ENCODE peak calls at places on chromosomes 6 and 20, in four cellular contexts. P is colonic mucosa, U is psoas muscle, J is nephron progenitor cell. W is an unnamed sample.

GRCh38 chr6:65566117-65566516 is 140.9 kb downstream of the EYS start:
- DNase-seq in P (no peak), U (no peak), J (no peak), W (no peak)

GRCh38 chr6:135054238-135054574 is 416 bp downstream of the HBS1L start:
- DNase-seq in P (no peak), U (no peak), J (no peak), W (no peak)

GRCh38 chr20:44979090-44979621 is 12.8 kb downstream of the STK4 start:
- DNase-seq in P (peak; percentile 53), U (no peak), J (no peak), W (no peak)

GRCh38 chr6:24931296-24931695 is 4.5 kb downstream of the RIPOR2 start:
- DNase-seq in P (no peak), U (no peak), J (no peak), W (no peak)

GRCh38 chr6:18845891-18846290 is 458.7 kb downstream of the RNF144B start:
- DNase-seq in P (no peak), U (no peak), J (no peak), W (no peak)

GRCh38 chr6:143964667-143965066 is 43.4 kb downstream of the PLAGL1 start:
- DNase-seq in P (no peak), U (peak; percentile 53), J (no peak), W (no peak)

GRCh38 chr20:1897486-1897885 is 2.3 kb downstream of the SIRPA start:
- DNase-seq in P (peak; percentile 43), U (no peak), J (no peak), W (no peak)

GRCh38 chr6:110271732-110272022 is 86.5 kb downstream of the METTL24 start:
- DNase-seq in P (no peak), U (no peak), J (no peak), W (no peak)

GRCh38 chr6:22101163-22101562 is 195.7 kb downstream of the PRL start:
- DNase-seq in P (no peak), U (no peak), J (no peak), W (no peak)

GRCh38 chr6:20433929-20434328 is 32.2 kb downstream of the E2F3 start:
- DNase-seq in P (no peak), U (no peak), J (no peak), W (no peak)

GRCh38 chr6:167311286-167311685 is 13.6 kb upstream of the TTLL2 start:
- DNase-seq in P (no peak), U (no peak), J (peak; percentile 53), W (no peak)

GRCh38 chr6:99588618-99589289 is 17.9 kb upstream of the PRDM13 start:
- DNase-seq in P (peak; percentile 65), U (peak; percentile 85), J (peak; percentile 72), W (peak; percentile 72)

GRCh38 chr20:63295018-63295417 is 2.0 kb downstream of the COL20A1 start:
- DNase-seq in P (no peak), U (no peak), J (no peak), W (no peak)

GRCh38 chr6:41560440-41561192 is 14.4 kb downstream of the FOXP4 start:
- DNase-seq in P (peak; percentile 47), U (peak; percentile 81), J (peak; percentile 52), W (no peak)

GRCh38 chr6:159646136-159646535 is 46.9 kb downstream of the SOD2 start:
- DNase-seq in P (no peak), U (no peak), J (no peak), W (no peak)

GRCh38 chr6:52261229-52261628 is 16.9 kb upstream of the IL17F start:
- DNase-seq in P (no peak), U (no peak), J (no peak), W (no peak)

GRCh38 chr6:57097596-57097995 is 7.6 kb downstream of the ZNF451 start:
- DNase-seq in P (no peak), U (no peak), J (no peak), W (no peak)

GRCh38 chr6:142045380-142046270 is 87.1 kb upstream of the GJE1 start:
- DNase-seq in P (no peak), U (no peak), J (no peak), W (no peak)

GRCh38 chr20:47330933-47331708 is 25.4 kb downstream of the ZMYND8 start:
- DNase-seq in P (peak; percentile 37), U (no peak), J (no peak), W (no peak)

GRCh38 chr6:142334294-142334693 is 32.5 kb downstream of the ADGRG6 start:
- DNase-seq in P (no peak), U (no peak), J (no peak), W (no peak)

GRCh38 chr6:89843070-89843469 is 13.4 kb downstream of the CASP8AP2 start:
- DNase-seq in P (no peak), U (no peak), J (no peak), W (no peak)

GRCh38 chr20:14997791-14998190 is 660.4 kb upstream of the FLRT3 start:
- DNase-seq in P (no peak), U (no peak), J (no peak), W (no peak)

GRCh38 chr6:36752886-36753506 is 55.4 kb downstream of the RAB44 start:
- DNase-seq in P (peak; percentile 67), U (peak; percentile 75), J (no peak), W (no peak)

GRCh38 chr20:46055269-46055668 is 26.3 kb downstream of the SLC12A5 start:
- DNase-seq in P (no peak), U (no peak), J (no peak), W (no peak)

GRCh38 chr20:4550740-4551139 is 171.0 kb upstream of the PRND start:
- DNase-seq in P (no peak), U (no peak), J (no peak), W (no peak)

GRCh38 chr6:25441658-25442276 is 162.6 kb downstream of the CARMIL1 start:
- DNase-seq in P (no peak), U (no peak), J (no peak), W (no peak)

GRCh38 chr20:25226433-25227316 is 21.2 kb upstream of the PYGB start:
- DNase-seq in P (no peak), U (no peak), J (no peak), W (no peak)

GRCh38 chr6:155171109-155171746 is 92.6 kb upstream of the CLDN20 start:
- DNase-seq in P (no peak), U (peak; percentile 73), J (no peak), W (no peak)

GRCh38 chr6:157148391-157149323 is 174.7 kb downstream of the TMEM242 start:
- DNase-seq in P (no peak), U (peak; percentile 76), J (no peak), W (no peak)

GRCh38 chr6:151379933-151380847 is 11.2 kb downstream of the ZBTB2 start:
- DNase-seq in P (no peak), U (no peak), J (no peak), W (no peak)

GRCh38 chr20:53828673-53829085 is 235.0 kb upstream of the ZNF217 start:
- DNase-seq in P (peak; percentile 49), U (no peak), J (no peak), W (no peak)
- TF ChIP-seq CTCF in P (no peak), U (no peak), J (no peak), W (no peak)

DNA sequence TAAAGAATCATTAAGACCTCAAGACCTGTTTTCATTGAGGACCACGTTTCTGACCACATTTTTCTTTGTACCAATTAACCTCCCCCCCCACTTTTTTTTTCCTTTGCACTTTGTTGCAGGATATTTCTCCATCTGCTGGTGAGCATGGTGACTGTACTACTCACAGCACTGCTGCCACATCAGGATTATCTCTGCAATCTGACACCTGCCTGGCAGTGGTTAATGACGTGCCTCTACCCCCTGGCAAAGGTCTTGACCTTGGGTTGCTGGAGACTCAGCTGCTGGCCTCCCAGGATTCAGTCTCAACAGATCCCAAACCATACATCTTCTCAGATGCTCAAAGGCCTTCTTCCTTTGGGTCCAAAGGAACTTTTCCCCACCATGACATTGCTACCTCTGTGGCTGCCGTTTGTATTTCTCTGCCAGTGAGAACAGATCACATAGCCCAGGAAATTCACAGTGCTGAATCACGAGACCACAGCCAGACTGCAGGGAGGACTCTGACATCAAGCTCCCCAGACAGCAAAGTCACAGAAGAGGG is 46.6 kb upstream of the EDN3 start:
- DNase-seq in P (no peak), U (no peak), J (peak; percentile 18), W (no peak)
- TF ChIP-seq CTCF in P (no peak), U (no peak), J (no peak), W (no peak)

GRCh38 chr6:32432050-32432450 is 7.6 kb upstream of the HLA-DRA start:
- DNase-seq in P (no peak), U (no peak), J (no peak), W (no peak)
- TF ChIP-seq CTCF in P (peak; percentile 37), U (peak; percentile 35), J (peak; percentile 52), W (peak; percentile 76)

GRCh38 chr20:22815584-22815983 is 219.5 kb upstream of the SSTR4 start:
- DNase-seq in P (no peak), U (no peak), J (no peak), W (no peak)
- TF ChIP-seq CTCF in P (no peak), U (no peak), J (no peak), W (no peak)

DNA sequence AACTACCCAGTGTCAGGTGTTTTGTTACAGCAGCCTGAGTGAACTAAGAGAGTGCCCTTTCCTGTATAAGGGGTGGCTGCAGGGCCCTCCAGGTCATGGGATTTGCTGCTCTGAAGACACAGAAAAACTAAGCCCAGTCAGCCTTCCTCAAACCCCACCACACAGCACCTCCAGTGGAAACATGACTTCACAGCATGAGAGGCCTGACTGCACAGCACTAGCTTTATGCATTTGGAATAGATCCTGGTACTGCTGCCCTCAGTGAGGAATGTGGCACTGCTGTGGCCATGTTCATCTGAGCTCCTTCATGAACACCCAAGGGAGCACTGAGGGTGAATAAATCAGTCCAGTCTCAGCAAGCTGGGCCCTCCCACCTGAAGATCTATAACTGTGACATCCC is 296.1 kb upstream of the FOXQ1 start:
- DNase-seq in P (no peak), U (no peak), J (peak; percentile 50), W (no peak)
- TF ChIP-seq CTCF in P (no peak), U (no peak), J (peak; percentile 31), W (no peak)

GRCh38 chr6:3965071-3965718 is 113.7 kb downstream of the FAM217A start:
- DNase-seq in P (no peak), U (no peak), J (no peak), W (no peak)
- TF ChIP-seq CTCF in P (no peak), U (no peak), J (no peak), W (no peak)

DNA sequence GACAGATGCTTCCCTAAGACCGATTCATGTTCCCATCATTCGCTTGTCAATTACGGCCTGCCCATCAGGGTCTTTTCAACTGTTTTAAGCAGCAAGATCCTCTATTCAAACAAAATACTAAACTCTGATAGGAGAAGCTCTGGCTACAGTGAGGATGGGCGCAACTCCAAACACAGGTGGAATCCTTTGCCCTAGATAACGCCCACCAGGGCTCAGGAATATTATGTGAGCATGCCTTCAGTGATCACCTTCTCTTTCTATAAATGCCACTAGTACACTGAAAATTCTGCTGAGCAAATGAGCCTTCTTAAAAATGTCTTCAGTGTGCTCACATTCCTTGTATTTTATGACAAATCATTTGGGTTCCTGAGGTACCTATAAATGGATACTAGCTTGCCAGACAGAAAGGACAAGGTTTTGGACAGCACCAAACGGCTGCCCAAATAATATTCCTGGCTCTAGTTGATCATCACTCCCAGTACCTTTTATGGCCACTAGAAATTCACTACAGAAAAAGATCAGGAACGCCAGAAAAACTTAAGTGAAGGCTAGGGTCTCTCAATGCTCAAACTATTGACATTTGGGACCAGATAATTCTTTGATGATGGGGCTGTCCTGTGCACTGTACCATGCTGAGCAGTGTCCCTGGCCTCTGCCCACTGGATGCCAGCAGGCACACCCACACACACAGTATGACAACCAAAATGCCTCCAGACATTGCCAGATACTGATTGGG is 13.1 kb downstream of the ZNF217 start:
- DNase-seq in P (no peak), U (no peak), J (no peak), W (no peak)
- TF ChIP-seq CTCF in P (peak; percentile 11), U (peak; percentile 18), J (no peak), W (peak; percentile 59)

GRCh38 chr20:31260326-31260932 is 3.0 kb downstream of the DEFB115 start:
- DNase-seq in P (no peak), U (no peak), J (no peak), W (no peak)
- TF ChIP-seq CTCF in P (peak; percentile 30), U (no peak), J (no peak), W (no peak)